ENCODE peak calls at places on chromosomes 12 and 14, in nine cellular contexts. M, U, B, J, Q, X, P, F and D are unnamed samples.

GRCh38 chr12:60042835-60043234 is 447.0 kb downstream of the SLC16A7 start:
- DNase-seq in U (no peak), B (no peak), P (no peak), Q (no peak), J (no peak), M (no peak), X (no peak), F (no peak), D (no peak)

GRCh38 chr12:81468206-81468605 is 290.9 kb downstream of the PPFIA2 start:
- DNase-seq in M (no peak), F (no peak), U (no peak), X (no peak), J (no peak), B (no peak), P (no peak), Q (no peak), D (no peak)

GRCh38 chr12:55631743-55632142 is 4.9 kb upstream of the OR10P1 start:
- DNase-seq in X (no peak), Q (peak; percentile 35), J (no peak), M (no peak), U (no peak), F (no peak), B (no peak), P (no peak), D (no peak)

GRCh38 chr12:111745201-111745600 is 21.5 kb upstream of the ALDH2 start:
- DNase-seq in X (no peak), B (no peak), F (no peak), U (no peak), M (no peak), J (no peak), Q (no peak), P (no peak), D (no peak)

GRCh38 chr12:57323402-57323801 is 72.4 kb upstream of the STAC3 start:
- DNase-seq in X (no peak), M (no peak), P (no peak), U (no peak), B (no peak), Q (no peak), F (no peak), J (no peak), D (no peak)

GRCh38 chr14:80940146-80940545 is 1.4 kb downstream of the CEP128 start:
- DNase-seq in B (no peak), J (no peak), M (no peak), Q (no peak), F (no peak), X (no peak), U (no peak), P (no peak), D (no peak)

GRCh38 chr14:33359288-33359881 is 420.7 kb downstream of the NPAS3 start:
- DNase-seq in M (no peak), J (no peak), U (no peak), B (no peak), Q (no peak), P (no peak), X (no peak), F (no peak), D (no peak)

GRCh38 chr14:102523200-102524025 is 13.8 kb upstream of the ANKRD9 start:
- DNase-seq in Q (no peak), P (no peak), F (no peak), M (peak; percentile 84), B (no peak), X (no peak), U (no peak), J (no peak), D (no peak)

GRCh38 chr14:103946975-103947374 is 4.6 kb upstream of the RD3L start:
- DNase-seq in P (no peak), Q (no peak), U (no peak), B (no peak), F (no peak), J (no peak), M (no peak), X (no peak), D (no peak)

GRCh38 chr14:70257526-70257925 is 68.8 kb upstream of the SLC8A3 start:
- DNase-seq in B (peak; percentile 44), F (no peak), X (no peak), P (no peak), Q (no peak), U (no peak), J (no peak), M (peak; percentile 36), D (peak; percentile 8)

GRCh38 chr12:106044773-106045172 is 94.0 kb downstream of the NUAK1 start:
- DNase-seq in P (no peak), X (no peak), Q (no peak), B (peak; percentile 39), M (no peak), U (no peak), F (no peak), J (no peak), D (no peak)

GRCh38 chr12:93790472-93791152 is 113.4 kb downstream of the CRADD start:
- DNase-seq in P (no peak), Q (no peak), B (peak; percentile 60), X (no peak), U (no peak), J (no peak), F (no peak), M (no peak), D (no peak)

GRCh38 chr12:50251619-50252300 is 31.6 kb downstream of the LIMA1 start:
- DNase-seq in B (no peak), F (no peak), J (no peak), M (no peak), P (no peak), Q (no peak), X (no peak), U (no peak), D (no peak)
- H3K4me1 ChIP-seq in B (peaks cover 59% of the 10 kb centered on the region), F (peaks cover 34% of the 10 kb centered on the region), J (peaks cover 39% of the 10 kb centered on the region), M (peaks cover 4% of the 10 kb centered on the region), P (peaks cover 46% of the 10 kb centered on the region), Q (peaks cover 4% of the 10 kb centered on the region), X (peaks cover 36% of the 10 kb centered on the region), U (peaks cover 68% of the 10 kb centered on the region), D (peaks cover 85% of the 10 kb centered on the region)

GRCh38 chr12:53757095-53757770 is 5.5 kb upstream of the CISTR start:
- DNase-seq in F (peak; percentile 77), J (peak; percentile 79), P (peak; percentile 80), U (peak; percentile 38), Q (peak; percentile 79), B (peak; percentile 78), M (peak; percentile 80), X (peak; percentile 83), D (no peak)

GRCh38 chr12:53755451-53756290 is 3.9 kb upstream of the CISTR start:
- DNase-seq in U (no peak), B (peak; percentile 31), Q (no peak), P (no peak), X (no peak), F (no peak), M (no peak), J (no peak), D (no peak)

GRCh38 chr12:53754633-53755261 is 3.0 kb upstream of the CISTR start:
- DNase-seq in P (no peak), J (no peak), U (no peak), F (no peak), Q (no peak), B (no peak), M (no peak), X (no peak), D (no peak)

GRCh38 chr12:53758081-53758769 is 6.4 kb upstream of the CISTR start:
- DNase-seq in Q (no peak), U (no peak), J (no peak), F (no peak), M (no peak), X (no peak), B (no peak), P (no peak), D (no peak)

GRCh38 chr12:53756300-53757094 is 4.7 kb upstream of the CISTR start:
- DNase-seq in P (no peak), J (no peak), M (no peak), B (no peak), Q (no peak), X (no peak), U (no peak), F (no peak), D (no peak)
- H3K4me3 ChIP-seq in P (no peak overlapping the region), J (no peak overlapping the region), M (no peak overlapping the region), B (peak overlapping the region; percentile 30), Q (no peak overlapping the region), X (peak overlapping the region; percentile 23), U (no peak overlapping the region), F (no peak overlapping the region), D (no peak overlapping the region)

DNA sequence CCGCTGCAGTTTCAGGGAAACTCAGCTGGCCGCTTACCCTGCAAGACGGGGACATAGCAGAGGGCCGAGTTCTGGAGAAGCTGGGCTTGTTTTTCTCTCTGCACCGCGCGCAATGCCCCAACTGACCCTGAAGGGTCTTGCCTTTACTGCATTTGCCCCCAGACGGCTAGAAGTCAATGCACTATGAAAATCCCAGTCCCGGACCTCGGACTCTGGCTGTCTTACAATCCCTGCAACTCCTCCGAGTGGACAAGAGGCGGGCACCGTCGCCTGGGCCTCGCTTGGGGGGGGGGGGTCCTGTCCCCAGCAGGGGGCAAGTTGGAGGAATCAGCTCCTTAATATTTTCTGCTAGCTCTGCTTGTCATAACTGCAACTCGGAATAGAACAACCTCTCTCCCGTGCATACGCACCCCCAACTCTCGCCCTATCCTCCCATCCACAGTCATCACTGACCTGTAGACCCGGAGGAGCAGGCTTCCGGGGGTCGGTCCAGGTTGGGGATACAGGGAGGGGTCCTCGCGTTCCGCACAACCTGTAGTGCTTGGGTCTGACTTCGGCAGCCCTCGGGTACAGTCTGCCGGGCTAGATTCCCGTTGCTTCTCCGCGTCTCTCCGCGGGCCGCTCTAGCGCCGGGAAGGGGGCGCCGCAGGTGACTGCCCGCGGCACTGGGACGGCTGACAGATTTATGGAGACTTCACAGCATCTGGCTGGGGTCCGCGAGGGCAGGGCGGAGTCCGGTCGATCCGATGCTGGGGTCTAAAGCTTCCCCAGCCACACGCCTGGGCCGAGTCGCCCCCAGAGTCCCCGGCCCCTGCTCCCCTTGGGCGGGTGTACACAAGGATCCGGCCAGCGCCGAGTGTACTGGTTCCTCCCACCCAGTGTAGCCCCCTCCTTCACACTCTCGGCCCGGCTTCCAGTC is 3.3 kb upstream of the PAX9 start:
- DNase-seq in P (no peak), M (no peak), B (no peak), F (no peak), U (no peak), J (no peak), X (no peak), Q (no peak), D (no peak)
- H3K4me1 ChIP-seq in P (peaks cover 83% of the 10 kb centered on the region), M (peaks cover 16% of the 10 kb centered on the region), B (peaks cover 10% of the 10 kb centered on the region), F (peaks cover 50% of the 10 kb centered on the region), U (peaks cover 54% of the 10 kb centered on the region), J (peaks cover 36% of the 10 kb centered on the region), X (peaks cover 27% of the 10 kb centered on the region), Q (peaks cover 15% of the 10 kb centered on the region), D (no peaks in the 10 kb centered on the region)

GRCh38 chr14:75198291-75198933 is 22.0 kb upstream of the TMED10 start:
- DNase-seq in U (no peak), P (peak; percentile 56), X (no peak), M (peak; percentile 43), B (no peak), F (no peak), J (peak; percentile 51), Q (peak; percentile 61), D (no peak)

GRCh38 chr14:75202671-75203070 is 26.3 kb upstream of the TMED10 start:
- DNase-seq in U (no peak), P (no peak), M (no peak), F (no peak), X (no peak), Q (no peak), J (no peak), B (no peak), D (no peak)

GRCh38 chr14:75201087-75201486 is 24.7 kb upstream of the TMED10 start:
- DNase-seq in B (no peak), U (no peak), M (no peak), P (no peak), X (no peak), J (no peak), Q (no peak), F (no peak), D (no peak)

GRCh38 chr14:75197338-75197737 is 20.9 kb upstream of the TMED10 start:
- DNase-seq in X (no peak), F (no peak), Q (no peak), J (no peak), U (no peak), M (no peak), P (no peak), B (no peak), D (no peak)

GRCh38 chr14:75200451-75200850 is 24.0 kb upstream of the TMED10 start:
- DNase-seq in P (no peak), Q (no peak), U (no peak), J (no peak), X (no peak), B (no peak), F (no peak), M (peak; percentile 92), D (no peak)
- H3K4me3 ChIP-seq in P (no peak overlapping the region), Q (no peak overlapping the region), U (no peak overlapping the region), J (no peak overlapping the region), X (no peak overlapping the region), B (no peak overlapping the region), F (no peak overlapping the region), M (no peak overlapping the region), D (no peak overlapping the region)